ENCODE peak calls at places on chromosomes 12 and 14, in seven cellular contexts. One of them, this sample, is unnamed.

GRCh38 chr12:47264951-47265350 is 185.2 kb upstream of the AMIGO2 start:
- DNase-seq in RWPE1: no peak
- DNase-seq in GM13977: no peak
- DNase-seq in AG10803: no peak
- DNase-seq in uterus: no peak
- DNase-seq in esophagus muscularis mucosa: peak
- DNase-seq in AG09309: no peak
- DNase-seq in this sample: no peak

GRCh38 chr12:117671734-117672133 is 297.1 kb downstream of the KSR2 start:
- DNase-seq in RWPE1: peak
- DNase-seq in GM13977: peak
- DNase-seq in AG10803: peak
- DNase-seq in uterus: no peak
- DNase-seq in esophagus muscularis mucosa: no peak
- DNase-seq in AG09309: no peak
- DNase-seq in this sample: peak

GRCh38 chr12:49428652-49429549 is 61.6 kb downstream of the SPATS2 start:
- DNase-seq in RWPE1: peak
- DNase-seq in GM13977: peak
- DNase-seq in AG10803: peak
- DNase-seq in uterus: no peak
- DNase-seq in esophagus muscularis mucosa: no peak
- DNase-seq in AG09309: peak
- DNase-seq in this sample: no peak

GRCh38 chr12:124007356-124007755 is 34.3 kb downstream of the ZNF664 start:
- DNase-seq in RWPE1: no peak
- DNase-seq in GM13977: no peak
- DNase-seq in AG10803: no peak
- DNase-seq in uterus: no peak
- DNase-seq in esophagus muscularis mucosa: no peak
- DNase-seq in AG09309: no peak
- DNase-seq in this sample: no peak

GRCh38 chr14:103141117-103141796 is 18.0 kb downstream of the TNFAIP2 start:
- DNase-seq in RWPE1: peak
- DNase-seq in GM13977: peak
- DNase-seq in AG10803: peak
- DNase-seq in uterus: no peak
- DNase-seq in esophagus muscularis mucosa: no peak
- DNase-seq in AG09309: no peak
- DNase-seq in this sample: peak

GRCh38 chr12:57161491-57161890 is 14.1 kb upstream of the LRP1-AS start:
- DNase-seq in RWPE1: no peak
- DNase-seq in GM13977: no peak
- DNase-seq in AG10803: peak
- DNase-seq in uterus: no peak
- DNase-seq in esophagus muscularis mucosa: no peak
- DNase-seq in AG09309: no peak
- DNase-seq in this sample: no peak

GRCh38 chr12:28035483-28035882 is 63.0 kb upstream of the PTHLH start:
- DNase-seq in RWPE1: peak
- DNase-seq in GM13977: no peak
- DNase-seq in AG10803: peak
- DNase-seq in uterus: no peak
- DNase-seq in esophagus muscularis mucosa: no peak
- DNase-seq in AG09309: no peak
- DNase-seq in this sample: no peak

GRCh38 chr12:45049912-45050318 is 984 bp downstream of the DBX2 start:
- DNase-seq in RWPE1: no peak
- DNase-seq in GM13977: no peak
- DNase-seq in AG10803: no peak
- DNase-seq in uterus: no peak
- DNase-seq in esophagus muscularis mucosa: no peak
- DNase-seq in AG09309: no peak
- DNase-seq in this sample: no peak

GRCh38 chr12:21940972-21941521 is at the start of gene ABCC9:
- DNase-seq in RWPE1: no peak
- DNase-seq in GM13977: no peak
- DNase-seq in AG10803: peak
- DNase-seq in uterus: peak
- DNase-seq in esophagus muscularis mucosa: peak
- DNase-seq in AG09309: no peak
- DNase-seq in this sample: peak

GRCh38 chr12:11577658-11578260 is 71.7 kb upstream of the ETV6 start:
- DNase-seq in RWPE1: peak
- DNase-seq in GM13977: no peak
- DNase-seq in AG10803: peak
- DNase-seq in uterus: no peak
- DNase-seq in esophagus muscularis mucosa: no peak
- DNase-seq in AG09309: no peak
- DNase-seq in this sample: no peak

GRCh38 chr14:58643366-58643765 is 5.6 kb downstream of the DACT1 start:
- DNase-seq in RWPE1: no peak
- DNase-seq in GM13977: no peak
- DNase-seq in AG10803: no peak
- DNase-seq in uterus: no peak
- DNase-seq in esophagus muscularis mucosa: no peak
- DNase-seq in AG09309: no peak
- DNase-seq in this sample: no peak

GRCh38 chr12:110256780-110257431 is 24.1 kb upstream of the ATP2A2 start:
- DNase-seq in RWPE1: no peak
- DNase-seq in GM13977: no peak
- DNase-seq in AG10803: no peak
- DNase-seq in uterus: no peak
- DNase-seq in esophagus muscularis mucosa: no peak
- DNase-seq in AG09309: no peak
- DNase-seq in this sample: no peak

GRCh38 chr12:43208627-43209026 is 343.4 kb downstream of the ADAMTS20 start:
- DNase-seq in RWPE1: no peak
- DNase-seq in GM13977: no peak
- DNase-seq in AG10803: no peak
- DNase-seq in uterus: no peak
- DNase-seq in esophagus muscularis mucosa: no peak
- DNase-seq in AG09309: no peak
- DNase-seq in this sample: no peak

GRCh38 chr12:103623716-103624115 is 36.6 kb downstream of the STAB2 start:
- DNase-seq in RWPE1: no peak
- DNase-seq in GM13977: no peak
- DNase-seq in AG10803: no peak
- DNase-seq in uterus: no peak
- DNase-seq in esophagus muscularis mucosa: peak
- DNase-seq in AG09309: no peak
- DNase-seq in this sample: no peak

GRCh38 chr12:103627189-103627855 is 40.2 kb downstream of the STAB2 start:
- DNase-seq in RWPE1: no peak
- DNase-seq in GM13977: no peak
- DNase-seq in AG10803: no peak
- DNase-seq in uterus: no peak
- DNase-seq in esophagus muscularis mucosa: peak
- DNase-seq in AG09309: no peak
- DNase-seq in this sample: no peak

DNA sequence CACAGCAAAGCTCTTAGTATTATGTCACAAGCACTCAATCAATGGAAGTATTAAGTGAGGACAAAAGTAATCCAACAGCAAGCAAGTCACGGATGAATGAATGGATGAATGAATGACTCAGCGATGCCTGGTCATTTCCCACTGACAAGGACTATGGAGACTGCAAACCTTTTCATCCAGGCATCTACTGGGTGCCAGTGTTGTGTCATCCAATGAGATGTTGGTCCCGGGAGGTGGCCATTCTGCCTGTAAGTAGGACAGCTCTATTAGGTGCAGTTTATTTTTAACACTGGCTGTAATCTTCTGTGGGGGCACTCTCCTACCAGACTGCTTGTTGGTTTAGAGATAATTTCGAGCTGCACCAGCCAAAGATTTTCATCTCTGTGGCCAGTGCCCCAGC is 39.4 kb downstream of the STAB2 start:
- DNase-seq in RWPE1: peak
- DNase-seq in GM13977: no peak
- DNase-seq in AG10803: peak
- DNase-seq in uterus: peak
- DNase-seq in esophagus muscularis mucosa: peak
- DNase-seq in AG09309: peak
- DNase-seq in this sample: no peak
- TF ChIP-seq CTCF in RWPE1: no peak
- TF ChIP-seq CTCF in GM13977: no peak
- TF ChIP-seq CTCF in AG10803: peak
- TF ChIP-seq CTCF in uterus: no peak
- TF ChIP-seq CTCF in esophagus muscularis mucosa: peak
- TF ChIP-seq CTCF in AG09309: peak
- TF ChIP-seq CTCF in this sample: no peak

GRCh38 chr14:99200654-99201005 is 71.4 kb downstream of the BCL11B start:
- DNase-seq in RWPE1: no peak
- DNase-seq in GM13977: no peak
- DNase-seq in AG10803: no peak
- DNase-seq in uterus: no peak
- DNase-seq in esophagus muscularis mucosa: no peak
- DNase-seq in AG09309: no peak
- DNase-seq in this sample: no peak

GRCh38 chr14:99196310-99196650 is 75.7 kb downstream of the BCL11B start:
- DNase-seq in RWPE1: no peak
- DNase-seq in GM13977: no peak
- DNase-seq in AG10803: no peak
- DNase-seq in uterus: no peak
- DNase-seq in esophagus muscularis mucosa: no peak
- DNase-seq in AG09309: no peak
- DNase-seq in this sample: no peak

GRCh38 chr14:99201351-99202073 is 70.5 kb downstream of the BCL11B start:
- DNase-seq in RWPE1: no peak
- DNase-seq in GM13977: no peak
- DNase-seq in AG10803: no peak
- DNase-seq in uterus: no peak
- DNase-seq in esophagus muscularis mucosa: no peak
- DNase-seq in AG09309: no peak
- DNase-seq in this sample: peak

GRCh38 chr14:99199854-99200653 is 71.9 kb downstream of the BCL11B start:
- DNase-seq in RWPE1: no peak
- DNase-seq in GM13977: no peak
- DNase-seq in AG10803: peak
- DNase-seq in uterus: no peak
- DNase-seq in esophagus muscularis mucosa: no peak
- DNase-seq in AG09309: no peak
- DNase-seq in this sample: no peak

DNA sequence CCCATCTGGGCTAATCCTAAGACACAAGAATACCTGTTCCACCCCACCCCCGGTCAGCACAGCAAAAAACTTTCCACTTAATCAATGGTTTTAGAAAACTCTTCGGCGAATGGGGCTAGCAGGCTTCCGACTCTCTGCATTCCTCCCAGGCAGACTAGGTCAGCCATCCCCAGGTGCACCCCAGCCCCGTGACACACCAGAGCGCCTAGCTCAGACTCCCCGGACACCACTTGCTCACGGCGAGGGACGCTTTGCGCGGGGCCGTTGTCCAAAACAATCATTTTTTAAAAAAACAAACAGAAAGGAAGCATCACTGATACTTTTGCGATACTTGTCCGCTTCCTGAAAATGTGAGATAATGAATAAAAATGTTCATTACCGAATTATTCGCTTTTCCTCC is 73.3 kb downstream of the BCL11B start:
- DNase-seq in RWPE1: no peak
- DNase-seq in GM13977: no peak
- DNase-seq in AG10803: no peak
- DNase-seq in uterus: no peak
- DNase-seq in esophagus muscularis mucosa: no peak
- DNase-seq in AG09309: no peak
- DNase-seq in this sample: no peak
- TF ChIP-seq CTCF in RWPE1: no peak
- TF ChIP-seq CTCF in GM13977: no peak
- TF ChIP-seq CTCF in AG10803: no peak
- TF ChIP-seq CTCF in uterus: no peak
- TF ChIP-seq CTCF in esophagus muscularis mucosa: no peak
- TF ChIP-seq CTCF in AG09309: no peak
- TF ChIP-seq CTCF in this sample: no peak

DNA sequence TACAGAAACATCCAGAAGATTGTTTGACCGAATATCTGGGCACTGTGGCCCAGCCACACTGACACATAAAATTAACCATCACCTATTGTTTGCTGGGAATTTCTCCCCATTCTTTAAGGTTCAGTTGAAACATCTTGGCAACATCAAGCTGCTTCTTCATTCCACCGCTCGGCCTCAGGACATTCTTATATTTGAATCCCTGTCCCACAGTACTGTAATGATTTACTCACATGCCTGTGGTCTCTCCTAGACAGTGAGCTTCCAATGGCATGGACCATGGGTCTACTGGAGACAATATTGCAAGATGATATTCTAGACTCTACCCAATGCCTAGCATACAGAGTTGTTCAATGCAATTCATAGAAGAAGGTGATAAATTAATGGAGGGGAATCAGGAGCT is 56.1 kb downstream of the EMP1 start:
- DNase-seq in RWPE1: no peak
- DNase-seq in GM13977: no peak
- DNase-seq in AG10803: no peak
- DNase-seq in uterus: no peak
- DNase-seq in esophagus muscularis mucosa: no peak
- DNase-seq in AG09309: no peak
- DNase-seq in this sample: no peak
- TF ChIP-seq CTCF in RWPE1: no peak
- TF ChIP-seq CTCF in GM13977: no peak
- TF ChIP-seq CTCF in AG10803: no peak
- TF ChIP-seq CTCF in uterus: no peak
- TF ChIP-seq CTCF in esophagus muscularis mucosa: no peak
- TF ChIP-seq CTCF in AG09309: no peak
- TF ChIP-seq CTCF in this sample: no peak

DNA sequence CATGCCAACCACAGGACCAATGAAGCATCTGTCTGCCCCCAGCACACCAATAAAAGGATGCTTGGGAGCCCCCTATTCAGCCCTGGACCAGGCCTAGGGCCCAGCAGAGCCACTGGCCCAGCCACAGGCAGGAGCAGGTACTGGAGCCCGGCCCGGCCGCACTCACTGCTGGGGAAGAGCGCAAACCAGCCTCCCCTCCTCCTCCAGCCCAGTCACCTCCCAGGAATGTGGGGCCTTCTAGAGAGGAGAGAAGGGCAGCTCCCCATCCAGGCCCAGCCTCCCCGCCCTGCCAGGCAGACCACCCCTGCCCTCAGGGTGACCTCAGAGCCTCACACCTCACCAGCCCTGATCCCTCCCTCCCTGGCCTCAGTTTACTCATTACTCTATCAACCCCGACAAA is 56.2 kb downstream of the CCNK start:
- DNase-seq in RWPE1: peak
- DNase-seq in GM13977: no peak
- DNase-seq in AG10803: peak
- DNase-seq in uterus: peak
- DNase-seq in esophagus muscularis mucosa: no peak
- DNase-seq in AG09309: no peak
- DNase-seq in this sample: no peak
- TF ChIP-seq CTCF in RWPE1: no peak
- TF ChIP-seq CTCF in GM13977: no peak
- TF ChIP-seq CTCF in AG10803: no peak
- TF ChIP-seq CTCF in uterus: peak
- TF ChIP-seq CTCF in esophagus muscularis mucosa: no peak
- TF ChIP-seq CTCF in AG09309: no peak
- TF ChIP-seq CTCF in this sample: no peak

GRCh38 chr12:112012775-112013600 is at the start of the genes ERP29 and TMEM116:
- DNase-seq in RWPE1: peak
- DNase-seq in GM13977: peak
- DNase-seq in AG10803: peak
- DNase-seq in uterus: peak
- DNase-seq in esophagus muscularis mucosa: peak
- DNase-seq in AG09309: peak
- DNase-seq in this sample: peak
- TF ChIP-seq CTCF in RWPE1: no peak
- TF ChIP-seq CTCF in GM13977: peak
- TF ChIP-seq CTCF in AG10803: peak
- TF ChIP-seq CTCF in uterus: peak
- TF ChIP-seq CTCF in esophagus muscularis mucosa: peak
- TF ChIP-seq CTCF in AG09309: peak
- TF ChIP-seq CTCF in this sample: peak